ENCODE peak calls at places on chromosome X, in five cellular contexts. T, N, V, D and I are unnamed samples.

GRCh38 chrX:1941291-1941690 is 326.4 kb downstream of the ASMT start:
- DNase-seq in T (no peak), N (no peak), V (no peak), D (no peak), I (no peak)

GRCh38 chrX:20217279-20217678 is 49.4 kb downstream of the RPS6KA3 start:
- DNase-seq in T (no peak), N (no peak), V (no peak), D (no peak), I (peak)

GRCh38 chrX:7580127-7580526 is 262.8 kb upstream of the VCX start:
- DNase-seq in T (no peak), N (no peak), V (no peak), D (no peak), I (no peak)

GRCh38 chrX:148024425-148025148 is 43.5 kb downstream of the FMR1NB start:
- DNase-seq in T (no peak), N (no peak), V (no peak), D (peak), I (no peak)

GRCh38 chrX:97399400-97399799 is 515.7 kb downstream of the RPA4 start:
- DNase-seq in T (no peak), N (no peak), V (peak), D (peak), I (peak)

GRCh38 chrX:19127649-19128168 is 5.4 kb upstream of the ADGRG2 start:
- DNase-seq in T (no peak), N (no peak), V (no peak), D (no peak), I (peak)

GRCh38 chrX:1719270-1719669 is 104.4 kb downstream of the ASMT start:
- DNase-seq in T (no peak), N (peak), V (no peak), D (no peak), I (no peak)

GRCh38 chrX:148381603-148382002 is 118.8 kb upstream of the AFF2 start:
- DNase-seq in T (no peak), N (no peak), V (no peak), D (peak), I (no peak)

GRCh38 chrX:30875957-30876356 is 13.1 kb downstream of the TAB3 start:
- DNase-seq in T (no peak), N (peak), V (no peak), D (no peak), I (peak)

GRCh38 chrX:74922922-74923321 is 2.3 kb downstream of the NEXMIF start:
- DNase-seq in T (no peak), N (no peak), V (no peak), D (peak), I (no peak)

GRCh38 chrX:17072726-17073125 is 126.3 kb downstream of the REPS2 start:
- DNase-seq in T (no peak), N (no peak), V (no peak), D (no peak), I (no peak)

GRCh38 chrX:110561036-110561435 is 202.4 kb downstream of the RTL9 start:
- DNase-seq in T (no peak), N (no peak), V (no peak), D (no peak), I (no peak)

GRCh38 chrX:54492340-54492739 is 3.7 kb downstream of the FGD1 start:
- DNase-seq in T (no peak), N (no peak), V (no peak), D (no peak), I (no peak)

GRCh38 chrX:131746491-131746968 is 202.7 kb downstream of the OR13H1 start:
- DNase-seq in T (no peak), N (no peak), V (peak), D (peak), I (peak)

GRCh38 chrX:44227981-44228380 is 115.5 kb downstream of the EFHC2 start:
- DNase-seq in T (peak), N (no peak), V (no peak), D (no peak), I (no peak)

GRCh38 chrX:73765776-73766465 is 202.9 kb downstream of the CHIC1 start:
- DNase-seq in T (no peak), N (no peak), V (no peak), D (no peak), I (no peak)

GRCh38 chrX:108366644-108367406 is 71.4 kb downstream of the COL4A6 start:
- DNase-seq in T (no peak), N (no peak), V (no peak), D (no peak), I (no peak)

GRCh38 chrX:15151267-15152196 is 118.4 kb downstream of the ASB9 start:
- DNase-seq in T (no peak), N (no peak), V (no peak), D (peak), I (no peak)

GRCh38 chrX:42567268-42567667 is 210.7 kb downstream of the PPP1R2C start:
- DNase-seq in T (no peak), N (no peak), V (no peak), D (no peak), I (no peak)

GRCh38 chrX:129097668-129098067 is 425.6 kb downstream of the SMARCA1 start:
- DNase-seq in T (no peak), N (peak), V (no peak), D (no peak), I (no peak)

GRCh38 chrX:101417190-101417589 is 9.2 kb downstream of the HNRNPH2 start:
- DNase-seq in T (no peak), N (no peak), V (no peak), D (no peak), I (no peak)

GRCh38 chrX:101419489-101419888 is 11.5 kb downstream of the HNRNPH2 start:
- DNase-seq in T (no peak), N (no peak), V (no peak), D (no peak), I (no peak)

GRCh38 chrX:101416691-101417090 is 8.7 kb downstream of the HNRNPH2 start:
- DNase-seq in T (no peak), N (no peak), V (no peak), D (no peak), I (no peak)

GRCh38 chrX:101415180-101416130 is 7.4 kb downstream of the HNRNPH2 start:
- DNase-seq in T (peak), N (peak), V (peak), D (peak), I (peak)

GRCh38 chrX:101417981-101418841 is 10.2 kb downstream of the HNRNPH2 start:
- DNase-seq in T (peak), N (no peak), V (no peak), D (no peak), I (no peak)
- TF ChIP-seq JUNB in T (no peak), N (no peak), V (no peak), D (no peak), I (no peak)

DNA sequence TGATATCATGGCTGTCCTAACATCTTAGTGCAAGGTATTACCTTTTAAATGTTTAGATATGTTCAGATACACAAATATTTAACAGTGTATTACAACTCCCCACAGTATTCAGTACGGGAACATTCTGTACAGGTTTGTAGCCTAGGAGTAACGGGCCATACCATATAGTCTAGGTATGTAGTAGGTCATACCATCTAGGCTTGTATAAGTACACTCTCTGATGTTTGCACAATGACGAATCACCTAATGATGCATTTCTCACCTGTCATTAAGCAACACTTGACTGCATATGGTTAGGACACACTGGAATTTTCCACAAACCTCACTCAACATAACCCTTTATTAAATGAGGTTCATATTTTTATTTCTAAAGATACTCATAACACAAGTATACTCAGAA is 67.7 kb downstream of the THOC2 start:
- DNase-seq in T (no peak), N (no peak), V (no peak), D (no peak), I (peak)
- TF ChIP-seq JUNB in T (no peak), N (no peak), V (no peak), D (no peak), I (no peak)

GRCh38 chrX:84320606-84321005 is 132.6 kb upstream of the RPS6KA6 start:
- DNase-seq in T (no peak), N (no peak), V (no peak), D (no peak), I (no peak)
- TF ChIP-seq JUNB in T (no peak), N (no peak), V (no peak), D (no peak), I (no peak)

GRCh38 chrX:70049925-70050324 is at the start of gene AWAT2:
- DNase-seq in T (no peak), N (no peak), V (no peak), D (no peak), I (no peak)
- TF ChIP-seq JUNB in T (no peak), N (no peak), V (no peak), D (no peak), I (no peak)

DNA sequence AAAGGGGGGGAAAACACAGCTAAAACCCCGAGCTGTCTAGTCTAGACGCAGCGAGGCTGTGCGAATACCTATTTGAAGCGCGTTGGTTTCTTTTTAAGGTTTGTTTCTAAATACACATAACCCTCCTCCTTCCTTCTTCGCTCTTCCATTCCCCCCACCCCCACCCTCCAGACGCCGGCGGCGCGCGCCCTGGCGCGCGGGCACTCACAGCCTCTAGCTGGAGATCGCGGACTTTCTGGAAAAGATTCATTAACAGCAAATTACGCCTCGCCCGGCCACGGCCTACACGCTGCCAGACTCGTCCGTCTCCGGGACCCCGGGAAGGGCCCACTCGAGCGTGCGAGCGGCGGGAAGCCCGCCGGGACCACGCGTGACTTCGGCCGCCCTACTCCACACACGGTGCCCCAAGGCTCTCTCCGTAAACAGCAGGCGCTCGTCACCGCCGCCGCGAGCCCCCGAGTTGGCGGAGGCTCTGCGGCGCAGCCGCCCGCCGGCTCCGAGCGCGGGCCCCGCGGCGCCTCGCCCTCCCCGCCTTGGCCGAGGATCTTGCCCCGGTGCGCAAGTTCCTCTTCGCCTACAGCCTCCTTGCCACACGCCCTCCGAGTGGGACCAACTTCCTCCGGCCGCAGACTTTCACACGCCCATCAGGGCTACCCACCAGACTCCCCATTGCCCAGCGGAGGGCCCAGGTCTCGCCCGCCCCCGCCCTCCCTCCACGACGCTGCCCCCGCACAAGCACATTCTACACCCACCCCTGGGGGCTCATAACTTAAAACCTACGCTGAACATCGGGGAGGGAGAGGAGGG is 2.0 kb downstream of the BCOR start:
- DNase-seq in T (no peak), N (no peak), V (no peak), D (no peak), I (no peak)
- TF ChIP-seq JUNB in T (no peak), N (no peak), V (no peak), D (no peak), I (no peak)

DNA sequence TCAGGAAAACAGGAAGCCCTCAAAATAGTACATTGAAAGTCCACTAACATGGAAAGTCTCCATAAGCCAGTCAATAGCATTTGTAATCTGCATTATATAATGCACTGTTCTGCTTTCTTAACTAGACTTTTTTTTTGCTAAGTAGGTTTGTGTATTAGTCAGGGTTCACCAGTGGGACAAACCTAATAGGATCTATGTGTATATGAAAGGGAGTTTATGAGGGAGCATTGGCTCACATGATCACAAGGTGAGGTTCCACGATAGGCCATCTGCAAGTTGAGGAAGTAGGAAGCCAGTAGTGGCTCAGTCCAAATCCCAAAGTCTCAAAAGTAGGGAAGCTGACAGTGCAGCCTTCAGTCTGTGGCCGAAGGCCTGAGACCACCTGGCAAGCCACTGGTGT is 116.0 kb downstream of the MXRA5 start:
- DNase-seq in T (no peak), N (no peak), V (no peak), D (no peak), I (no peak)
- TF ChIP-seq JUNB in T (no peak), N (no peak), V (no peak), D (no peak), I (no peak)

GRCh38 chrX:53195401-53195800 is 29.6 kb downstream of the KDM5C start:
- DNase-seq in T (no peak), N (no peak), V (no peak), D (no peak), I (no peak)
- TF ChIP-seq JUNB in T (no peak), N (no peak), V (no peak), D (no peak), I (no peak)

GRCh38 chrX:105775672-105776071 is 46.7 kb upstream of the NRK start:
- DNase-seq in T (no peak), N (no peak), V (no peak), D (no peak), I (no peak)
- TF ChIP-seq JUNB in T (no peak), N (no peak), V (no peak), D (no peak), I (no peak)

DNA sequence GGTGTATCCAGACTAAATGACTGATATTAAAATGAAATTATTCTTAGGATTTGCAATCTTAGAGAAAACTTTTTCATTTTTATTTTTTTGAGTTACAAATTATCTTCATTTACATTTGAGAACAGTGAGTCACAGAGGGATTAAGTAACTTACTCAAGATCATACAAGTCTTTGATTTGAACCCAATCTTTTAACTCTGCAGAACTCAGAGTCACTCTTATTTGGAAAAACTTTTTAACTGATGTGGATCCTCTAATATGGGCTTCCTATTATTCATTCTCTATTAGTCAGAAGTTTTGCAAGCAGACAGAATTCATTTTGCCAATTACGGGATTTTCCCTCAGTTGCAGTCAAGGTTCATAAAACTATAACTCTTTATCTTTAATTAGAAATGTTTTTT is 20.1 kb downstream of the HPRT1 start:
- DNase-seq in T (no peak), N (no peak), V (no peak), D (no peak), I (no peak)
- TF ChIP-seq JUNB in T (no peak), N (no peak), V (no peak), D (no peak), I (no peak)

GRCh38 chrX:103791826-103792458 is 15.3 kb downstream of the PLP1 start:
- DNase-seq in T (no peak), N (no peak), V (no peak), D (no peak), I (no peak)

GRCh38 chrX:103793541-103793932 is 16.9 kb downstream of the PLP1 start:
- DNase-seq in T (no peak), N (no peak), V (no peak), D (no peak), I (no peak)

GRCh38 chrX:103792916-103793540 is 16.4 kb downstream of the PLP1 start:
- DNase-seq in T (no peak), N (no peak), V (no peak), D (no peak), I (no peak)

GRCh38 chrX:103789004-103789403 is 12.4 kb downstream of the PLP1 start:
- DNase-seq in T (no peak), N (no peak), V (no peak), D (no peak), I (no peak)

DNA sequence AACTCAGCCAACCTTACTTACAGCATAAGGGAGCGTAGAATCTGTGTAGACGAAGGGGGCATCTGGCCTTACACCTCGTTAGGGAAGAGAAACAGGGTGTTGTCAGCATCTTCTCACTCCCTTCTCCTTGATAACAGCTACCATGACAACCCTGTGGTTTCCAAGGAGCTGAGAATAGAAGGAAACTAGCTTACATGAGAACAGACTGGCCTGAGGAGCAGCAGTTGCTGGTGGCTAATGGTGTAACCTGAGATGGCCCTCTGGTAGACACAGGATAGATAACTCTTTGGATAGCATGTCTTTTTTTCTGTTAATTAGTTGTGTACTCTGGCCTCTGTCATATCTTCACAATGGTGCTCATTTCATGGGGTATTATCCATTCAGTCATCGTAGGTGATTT is 14.6 kb downstream of the PLP1 start:
- DNase-seq in T (no peak), N (no peak), V (no peak), D (no peak), I (no peak)
- TF ChIP-seq JUNB in T (no peak), N (no peak), V (no peak), D (no peak), I (no peak)